ENCODE peak calls at places on chromosome 20, in four cellular contexts. Z is Peyer's patch, U is transverse colon, V is adrenal gland. A is an unnamed sample.

GRCh38 chr20:38157635-38158495 is 7.2 kb downstream of the TGM2 start:
- DNase-seq in Z (no peak), U (no peak), V (no peak), A (no peak)

GRCh38 chr20:38645980-38646858 is 44.6 kb downstream of the ARHGAP40 start:
- DNase-seq in V (peak; percentile 82), Z (peak; percentile 86), U (peak; percentile 81), A (peak; percentile 44)

GRCh38 chr20:45229264-45230056 is 8.3 kb downstream of the SEMG2 start:
- DNase-seq in U (peak; percentile 76), V (no peak), Z (peak; percentile 74), A (peak; percentile 59)

GRCh38 chr20:46438156-46438750 is 31.8 kb upstream of the ELMO2 start:
- DNase-seq in U (no peak), Z (no peak), V (peak; percentile 60), A (no peak)

GRCh38 chr20:44138859-44139258 is 48.1 kb downstream of the JPH2 start:
- DNase-seq in U (no peak), Z (no peak), V (no peak), A (no peak)

GRCh38 chr20:43940518-43941225 is 26.0 kb downstream of the TOX2 start:
- DNase-seq in V (no peak), U (no peak), Z (peak; percentile 7), A (no peak)

GRCh38 chr20:760751-761417 is 7.4 kb downstream of the SLC52A3 start:
- DNase-seq in V (no peak), Z (no peak), U (no peak), A (no peak)

GRCh38 chr20:59584278-59584925 is 19.9 kb upstream of the PHACTR3 start:
- DNase-seq in V (no peak), U (no peak), Z (no peak), A (no peak)

GRCh38 chr20:10672579-10673127 is 1.1 kb downstream of the JAG1 start:
- DNase-seq in U (peak; percentile 75), V (peak; percentile 79), Z (peak; percentile 85), A (peak; percentile 69)

GRCh38 chr20:57450419-57450818 is 59.2 kb downstream of the RBM38 start:
- DNase-seq in Z (no peak), V (peak; percentile 74), U (peak; percentile 52), A (no peak)

GRCh38 chr20:44211177-44212039 is 837 bp upstream of the OSER1 start:
- DNase-seq in Z (no peak), V (peak; percentile 62), U (peak; percentile 23), A (no peak)

GRCh38 chr20:45779011-45779915 is 12.4 kb downstream of the WFDC3 start:
- DNase-seq in V (peak; percentile 91), Z (peak; percentile 63), U (peak; percentile 88), A (peak; percentile 99)

GRCh38 chr20:14415492-14415891 is 78.1 kb upstream of the FLRT3 start:
- DNase-seq in U (no peak), V (no peak), Z (no peak), A (no peak)

GRCh38 chr20:12090920-12091319 is 173.2 kb downstream of the BTBD3 start:
- DNase-seq in Z (no peak), V (no peak), U (no peak), A (no peak)

GRCh38 chr20:58389324-58389967 is 417 bp downstream of the VAPB start:
- DNase-seq in V (peak; percentile 70), U (peak; percentile 48), Z (no peak), A (peak; percentile 50)

DNA sequence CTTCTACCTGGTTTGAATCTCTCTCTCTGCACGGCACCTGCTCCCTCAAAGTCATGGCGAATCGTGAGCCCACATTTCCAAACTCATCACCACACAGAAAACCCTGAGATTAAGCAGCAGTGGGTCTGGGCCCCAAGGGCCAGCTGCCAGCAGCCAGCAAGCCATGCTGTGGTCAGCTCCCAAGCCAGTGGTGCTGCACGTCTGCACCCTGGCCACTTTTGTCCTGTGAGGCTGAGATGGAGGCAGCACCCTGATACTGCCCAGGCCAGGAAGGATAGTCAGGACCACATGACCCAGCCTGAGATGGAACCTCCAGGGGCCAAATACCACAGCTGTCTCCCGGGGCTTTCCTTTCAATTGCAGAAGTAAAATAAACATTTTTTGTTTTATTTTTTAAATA is 93.9 kb downstream of the PRND start:
- DNase-seq in U (no peak), Z (no peak), V (no peak), A (no peak)
- H3K4me1 ChIP-seq in U (peaks cover 5% of the 10 kb centered on the region), Z (no peaks in the 10 kb centered on the region), V (no peaks in the 10 kb centered on the region), A (no peaks in the 10 kb centered on the region)

DNA sequence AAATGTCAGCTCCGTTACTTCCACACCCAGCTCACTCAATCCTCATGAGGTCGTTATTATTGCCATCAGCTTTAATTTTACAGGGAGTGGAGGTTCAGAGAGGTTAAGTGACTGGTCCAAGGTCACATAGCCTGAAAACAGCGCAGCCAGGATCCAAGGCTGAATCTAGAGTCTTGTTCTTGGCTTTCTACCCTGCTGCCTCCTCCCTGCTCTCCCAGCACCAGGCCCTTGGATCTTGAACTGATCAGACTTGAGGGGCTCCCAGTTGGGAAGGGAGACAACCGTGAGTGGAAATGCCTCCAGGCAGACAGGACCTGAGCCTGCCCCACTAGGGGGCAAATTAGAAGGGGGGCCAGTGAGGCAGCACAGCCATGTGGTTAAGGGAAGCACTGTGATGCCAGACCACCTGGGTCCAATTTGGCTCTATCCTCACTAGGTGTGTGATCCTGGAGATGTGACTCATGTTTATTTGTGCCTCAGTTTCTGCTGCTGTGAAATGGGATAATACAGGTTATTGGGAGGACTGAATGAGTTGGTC is 135.6 kb upstream of the PTPN1 start:
- DNase-seq in V (no peak), U (no peak), Z (no peak), A (no peak)
- H3K4me1 ChIP-seq in V (peaks cover 10% of the 10 kb centered on the region), U (peaks cover 9% of the 10 kb centered on the region), Z (peaks cover 1% of the 10 kb centered on the region), A (peaks cover 19% of the 10 kb centered on the region)

DNA sequence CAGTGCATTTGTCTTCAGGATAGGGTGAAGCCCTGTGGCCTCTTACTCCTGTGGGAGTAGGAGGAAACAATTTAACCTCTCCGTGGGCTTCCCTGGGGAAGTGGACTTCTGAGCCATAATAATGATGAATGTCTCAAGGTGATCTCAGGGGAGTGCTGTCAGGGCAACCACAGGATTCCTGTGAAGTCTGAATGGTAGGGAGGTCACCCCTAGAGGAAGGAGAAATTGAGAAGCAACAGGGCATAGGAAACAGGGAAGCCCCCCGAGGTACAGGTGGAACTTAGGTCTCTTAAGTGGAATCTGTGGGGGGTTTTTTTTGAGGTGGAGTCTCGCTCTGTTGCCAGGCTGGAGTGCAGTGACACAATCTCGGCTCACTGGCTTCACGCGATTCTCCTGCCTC is 26.9 kb downstream of the STK35 start:
- DNase-seq in V (no peak), Z (no peak), U (no peak), A (no peak)
- H3K4me1 ChIP-seq in V (peaks cover 31% of the 10 kb centered on the region), Z (no peaks in the 10 kb centered on the region), U (peaks cover 16% of the 10 kb centered on the region), A (peaks cover 35% of the 10 kb centered on the region)

GRCh38 chr20:16576219-16576618 is 3.0 kb upstream of the KIF16B start:
- DNase-seq in U (no peak), V (no peak), Z (no peak), A (no peak)

GRCh38 chr20:16574656-16575355 is 1.6 kb upstream of the KIF16B start:
- DNase-seq in Z (peak; percentile 93), V (peak; percentile 93), U (peak; percentile 94), A (peak; percentile 31)

GRCh38 chr20:16571333-16571732 is 1.9 kb downstream of the KIF16B start:
- DNase-seq in Z (no peak), V (no peak), U (no peak), A (no peak)

GRCh38 chr20:16575390-16576140 is 2.3 kb upstream of the KIF16B start:
- DNase-seq in V (no peak), U (no peak), Z (no peak), A (no peak)

GRCh38 chr20:16573011-16573965 is at the start of gene KIF16B:
- DNase-seq in U (peak; percentile 96), Z (peak; percentile 98), V (peak; percentile 96), A (peak; percentile 72)
- H3K4me1 ChIP-seq in U (peaks cover 6% of the 10 kb centered on the region), Z (peaks cover 3% of the 10 kb centered on the region), V (no peaks in the 10 kb centered on the region), A (no peaks in the 10 kb centered on the region)

GRCh38 chr20:32203556-32204484 is 3.7 kb downstream of the PLAGL2 start:
- DNase-seq in Z (no peak), U (peak; percentile 43), V (no peak), A (no peak)

GRCh38 chr20:32205502-32206382 is 1.8 kb downstream of the PLAGL2 start:
- DNase-seq in V (no peak), U (no peak), Z (no peak), A (no peak)

GRCh38 chr20:32206383-32207210 is 946 bp downstream of the PLAGL2 start:
- DNase-seq in V (no peak), Z (no peak), U (no peak), A (no peak)

GRCh38 chr20:32207211-32207625 is 325 bp downstream of the PLAGL2 start:
- DNase-seq in Z (no peak), V (no peak), U (no peak), A (no peak)

DNA sequence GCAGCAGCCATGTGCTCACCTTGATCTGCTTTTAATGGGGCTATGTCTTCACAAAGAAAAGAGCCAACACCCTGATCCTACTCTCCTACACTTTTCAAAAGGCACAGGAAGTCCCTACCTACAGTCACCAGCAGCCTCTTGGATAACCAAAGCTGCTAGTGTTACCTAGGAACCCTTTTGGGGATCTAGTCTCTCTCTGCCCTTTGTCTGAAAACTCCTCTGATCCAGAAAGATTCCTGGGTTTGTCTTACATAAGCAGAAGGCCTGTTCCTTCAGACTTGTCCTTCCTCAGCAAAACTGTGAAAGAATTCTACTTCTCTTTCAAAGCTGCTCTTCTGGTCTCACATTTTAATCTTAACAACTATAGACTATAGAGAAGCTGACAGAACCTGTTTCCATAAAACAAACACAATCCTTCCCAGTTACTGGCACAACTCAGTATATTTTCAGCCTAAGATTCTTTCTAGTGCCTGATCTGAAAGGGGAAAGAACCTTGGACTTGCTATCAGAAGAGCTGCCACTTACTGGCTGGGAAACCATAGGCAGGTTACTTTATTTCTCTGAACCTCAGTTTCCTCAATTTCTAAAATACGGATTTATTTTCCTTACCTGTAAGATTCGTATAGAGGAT is 2.9 kb downstream of the PLAGL2 start:
- DNase-seq in U (no peak), V (no peak), Z (no peak), A (no peak)
- H3K4me1 ChIP-seq in U (peaks cover 41% of the 10 kb centered on the region), V (peaks cover 19% of the 10 kb centered on the region), Z (peaks cover 7% of the 10 kb centered on the region), A (peaks cover 16% of the 10 kb centered on the region)

GRCh38 chr20:50301712-50302111 is 111.1 kb downstream of the CEBPB start:
- DNase-seq in V (no peak), U (no peak), Z (no peak), A (no peak)
- H3K4me1 ChIP-seq in V (peaks cover 31% of the 10 kb centered on the region), U (peaks cover 23% of the 10 kb centered on the region), Z (peaks cover 4% of the 10 kb centered on the region), A (peaks cover 22% of the 10 kb centered on the region)

GRCh38 chr20:24149175-24149574 is 160.6 kb upstream of the GGTLC1 start:
- DNase-seq in V (no peak), Z (no peak), U (no peak), A (peak; percentile 4)

GRCh38 chr20:24149881-24150307 is 161.3 kb upstream of the GGTLC1 start:
- DNase-seq in U (no peak), Z (no peak), V (peak; percentile 55), A (no peak)

GRCh38 chr20:24147961-24148360 is 159.4 kb upstream of the GGTLC1 start:
- DNase-seq in U (no peak), V (no peak), Z (no peak), A (no peak)

GRCh38 chr20:24147479-24147878 is 158.9 kb upstream of the GGTLC1 start:
- DNase-seq in V (no peak), Z (no peak), U (no peak), A (no peak)

DNA sequence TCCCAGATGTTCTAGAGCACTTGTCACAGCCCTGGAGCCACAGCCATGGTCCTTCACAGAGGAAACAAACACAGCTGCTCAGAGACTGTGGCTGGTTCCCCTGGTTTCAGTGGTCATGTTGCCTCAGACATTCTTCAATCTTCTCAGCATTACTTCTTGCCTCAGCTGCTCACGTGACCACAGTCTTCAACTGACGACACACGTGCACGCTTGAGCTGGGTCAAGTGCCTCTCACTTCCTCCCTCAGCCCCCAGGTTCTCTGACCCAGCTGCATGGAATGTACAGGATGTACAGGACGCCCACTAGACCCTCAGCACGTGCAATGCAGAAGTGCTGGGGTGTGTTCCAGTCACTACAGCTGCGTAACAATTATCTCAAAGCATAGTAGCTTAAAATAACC is 159.8 kb upstream of the GGTLC1 start:
- DNase-seq in Z (no peak), V (no peak), U (peak; percentile 45), A (no peak)
- H3K4me1 ChIP-seq in Z (no peaks in the 10 kb centered on the region), V (no peaks in the 10 kb centered on the region), U (no peaks in the 10 kb centered on the region), A (peaks cover 8% of the 10 kb centered on the region)

GRCh38 chr20:8094415-8094818 is 37.6 kb upstream of the PLCB1 start:
- DNase-seq in U (peak; percentile 46), V (peak; percentile 88), Z (no peak), A (no peak)
- H3K4me1 ChIP-seq in U (no peaks in the 10 kb centered on the region), V (peaks cover 6% of the 10 kb centered on the region), Z (no peaks in the 10 kb centered on the region), A (no peaks in the 10 kb centered on the region)